ENCODE peak calls at places on chromosomes 5 and 9, in ten cellular contexts. J is OCI-LY7, R is HL-60, Q is NB4, W is fibroblast of mammary gland, H is lower leg skin, N is fibroblast of pulmonary artery, C is AG09309, B is GM23338, G is SK-N-SH. Y is an unnamed sample.

GRCh38 chr5:135576075-135576599 is 2.7 kb downstream of the CXCL14 start:
- DNase-seq in J (no peak), R (no peak), Q (no peak), W (peak; percentile 9), H (no peak), N (no peak), C (no peak), B (peak; percentile 34), G (no peak), Y (peak; percentile 19)

GRCh38 chr5:151587796-151588606 is 3.1 kb downstream of the FAT2 start:
- DNase-seq in J (no peak), R (no peak), Q (no peak), W (peak; percentile 74), H (no peak), N (no peak), C (no peak), B (no peak), G (no peak), Y (no peak)

GRCh38 chr5:145936401-145937131 is at the start of gene SH3RF2:
- DNase-seq in J (no peak), R (no peak), Q (peak; percentile 94), W (peak; percentile 60), H (peak; percentile 60), N (peak; percentile 64), C (no peak), B (peak; percentile 96), G (no peak), Y (peak; percentile 73)

GRCh38 chr5:150511641-150512367 is 3.9 kb downstream of the NDST1 start:
- DNase-seq in J (no peak), R (no peak), Q (no peak), W (peak; percentile 91), H (peak; percentile 77), N (peak; percentile 47), C (peak; percentile 59), B (peak; percentile 62), G (peak; percentile 70), Y (peak; percentile 79)

GRCh38 chr5:168552146-168552545 is 23.0 kb downstream of the FBLL1 start:
- DNase-seq in J (no peak), R (no peak), Q (no peak), W (peak; percentile 99), H (no peak), N (peak; percentile 99), C (peak; percentile 47), B (no peak), G (no peak), Y (peak; percentile 99)

GRCh38 chr9:122031157-122031556 is 62.0 kb downstream of the TTLL11 start:
- DNase-seq in J (no peak), R (no peak), Q (no peak), W (no peak), H (no peak), N (no peak), C (no peak), B (no peak), G (no peak), Y (no peak)

GRCh38 chr5:179795863-179796833 is 2.4 kb downstream of the LTC4S start:
- DNase-seq in J (peak; percentile 83), R (peak; percentile 82), Q (peak; percentile 93), W (peak; percentile 74), H (peak; percentile 70), N (peak; percentile 83), C (no peak), B (peak; percentile 90), G (peak; percentile 92), Y (peak; percentile 70)

GRCh38 chr5:117454716-117455212 is 880.1 kb upstream of the SEMA6A start:
- DNase-seq in J (peak; percentile 57), R (peak; percentile 17), Q (peak; percentile 55), W (peak; percentile 18), H (peak; percentile 30), N (peak; percentile 27), C (no peak), B (peak; percentile 74), G (peak; percentile 12), Y (no peak)

GRCh38 chr9:4700932-4701331 is 21.6 kb downstream of the CDC37L1 start:
- DNase-seq in J (no peak), R (no peak), Q (no peak), W (no peak), H (no peak), N (no peak), C (no peak), B (no peak), G (no peak), Y (no peak)

GRCh38 chr9:136246849-136247550 is 1.4 kb upstream of the QSOX2 start:
- DNase-seq in J (no peak), R (no peak), Q (no peak), W (no peak), H (no peak), N (no peak), C (no peak), B (no peak), G (no peak), Y (no peak)

GRCh38 chr9:136244776-136245193 is 827 bp downstream of the QSOX2 start:
- DNase-seq in J (no peak), R (no peak), Q (no peak), W (no peak), H (no peak), N (no peak), C (no peak), B (no peak), G (no peak), Y (no peak)

GRCh38 chr9:136243631-136244030 is 2.0 kb downstream of the QSOX2 start:
- DNase-seq in J (no peak), R (no peak), Q (no peak), W (no peak), H (no peak), N (no peak), C (no peak), B (no peak), G (no peak), Y (no peak)

GRCh38 chr9:136244116-136244775 is 1.4 kb downstream of the QSOX2 start:
- DNase-seq in J (peak; percentile 84), R (peak; percentile 44), Q (peak; percentile 70), W (no peak), H (no peak), N (no peak), C (no peak), B (no peak), G (no peak), Y (no peak)

DNA sequence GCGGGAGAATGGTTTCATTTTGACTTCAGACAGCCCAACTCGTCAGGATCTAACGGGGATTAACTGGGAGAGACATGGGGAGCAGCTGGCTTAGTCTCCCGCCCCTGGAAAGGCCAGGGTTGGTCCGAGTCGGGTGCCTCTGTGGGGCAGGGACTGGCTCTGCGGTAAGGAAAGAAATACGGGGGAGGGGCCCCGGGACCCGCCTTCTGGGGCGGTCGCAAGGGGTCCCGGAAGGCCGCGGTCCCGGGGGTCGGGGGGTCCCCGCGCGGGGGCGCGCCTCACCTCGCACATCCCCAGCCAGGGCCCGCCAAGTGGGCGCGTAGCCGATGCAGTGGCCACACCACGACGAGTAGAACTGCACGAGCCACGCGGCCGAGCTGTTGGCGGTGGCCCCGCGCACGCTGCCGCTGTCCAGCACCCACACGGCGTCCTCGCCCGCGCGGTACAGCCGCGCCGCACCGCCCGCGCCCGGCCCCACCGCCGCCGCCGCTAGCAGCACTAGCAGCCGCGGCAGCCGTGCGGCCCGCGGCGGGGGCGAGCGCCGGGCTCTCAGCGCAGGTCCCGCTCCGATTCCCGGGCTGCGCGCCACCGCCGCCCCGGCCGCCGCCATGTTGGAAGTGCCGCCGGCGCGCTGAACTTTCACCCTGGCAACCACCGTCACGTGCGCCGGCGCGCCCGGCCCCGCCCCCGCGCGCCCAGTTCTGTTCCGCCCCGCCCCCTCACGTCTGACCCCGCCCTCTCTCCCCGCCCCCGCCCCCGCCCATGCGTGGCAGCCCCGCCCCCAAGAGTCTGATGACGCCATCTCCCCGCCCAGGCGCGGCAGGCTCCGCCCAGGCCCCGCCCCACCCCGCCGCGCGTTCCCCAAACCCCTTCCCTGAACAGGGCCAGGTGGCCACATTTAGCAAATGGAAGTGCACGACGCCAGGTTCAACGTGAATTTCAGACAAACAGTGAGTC is at the start of gene QSOX2:
- DNase-seq in J (peak; percentile 87), R (peak; percentile 67), Q (peak; percentile 82), W (peak; percentile 70), H (peak; percentile 60), N (peak; percentile 84), C (no peak), B (peak; percentile 85), G (peak; percentile 99), Y (peak; percentile 76)
- H3K4me3 ChIP-seq in J (peak within 1 kb of the TSS; percentile 98), R (peak within 1 kb of the TSS; percentile 82), Q (peak within 1 kb of the TSS; percentile 74), W (peak within 1 kb of the TSS; percentile 74), H (peak within 1 kb of the TSS; percentile 35), N (peak within 1 kb of the TSS; percentile 68), C (peak within 1 kb of the TSS; percentile 55), B (peak within 1 kb of the TSS; percentile 84), G (peak within 1 kb of the TSS; percentile 70), Y (peak within 1 kb of the TSS; percentile 78)

GRCh38 chr5:133904641-133905040 is 63.8 kb downstream of the C5orf15 start:
- DNase-seq in J (no peak), R (no peak), Q (no peak), W (no peak), H (no peak), N (no peak), C (no peak), B (no peak), G (no peak), Y (no peak)

GRCh38 chr5:133909584-133909983 is 58.8 kb downstream of the C5orf15 start:
- DNase-seq in J (no peak), R (no peak), Q (no peak), W (no peak), H (no peak), N (no peak), C (no peak), B (no peak), G (no peak), Y (no peak)

GRCh38 chr5:133907075-133907474 is 61.4 kb downstream of the C5orf15 start:
- DNase-seq in J (no peak), R (no peak), Q (no peak), W (no peak), H (no peak), N (no peak), C (no peak), B (no peak), G (peak; percentile 77), Y (no peak)

GRCh38 chr5:133905494-133905893 is 62.9 kb downstream of the C5orf15 start:
- DNase-seq in J (no peak), R (no peak), Q (no peak), W (no peak), H (no peak), N (no peak), C (no peak), B (no peak), G (no peak), Y (no peak)

GRCh38 chr5:133906303-133906702 is 62.1 kb downstream of the C5orf15 start:
- DNase-seq in J (peak; percentile 73), R (no peak), Q (no peak), W (no peak), H (no peak), N (no peak), C (no peak), B (no peak), G (no peak), Y (no peak)
- TF ChIP-seq CTCF in J (peak; percentile 73), R (no peak), Q (no peak), W (no peak), H (no peak), N (no peak), C (no peak), B (no peak), G (no peak), Y (no peak)

GRCh38 chr9:215631-216155 is 1.0 kb downstream of the DOCK8 start:
- DNase-seq in J (no peak), R (no peak), Q (peak; percentile 41), W (no peak), H (no peak), N (no peak), C (no peak), B (no peak), G (no peak), Y (no peak)
- H3K4me3 ChIP-seq in J (peak overlapping the region; percentile 70), R (peak overlapping the region; percentile 48), Q (peak overlapping the region; percentile 77), W (no peak overlapping the region), H (peak overlapping the region; percentile 27), N (no peak overlapping the region), C (no peak overlapping the region), B (peak overlapping the region; percentile 79), G (no peak overlapping the region), Y (no peak overlapping the region)

GRCh38 chr5:32471784-32472183 is 27.2 kb upstream of the ZFR start:
- DNase-seq in J (no peak), R (no peak), Q (peak; percentile 16), W (no peak), H (no peak), N (no peak), C (no peak), B (peak; percentile 16), G (peak; percentile 21), Y (no peak)
- TF ChIP-seq CTCF in J (no peak), R (no peak), Q (no peak), W (no peak), H (no peak), N (no peak), C (no peak), B (peak; percentile 23), G (no peak), Y (no peak)